ENCODE peak calls at places on chromosome 13, in five cellular contexts. I is neuronal stem cell, M is mesenchymal stem cell, R is H9, Z is H1. N is an unnamed sample.

GRCh38 chr13:85287528-85287927 is 511.7 kb downstream of the SLITRK6 start:
- DNase-seq in I (no peak), R (no peak), M (no peak), Z (no peak), N (no peak)

GRCh38 chr13:47611664-47612288 is 389.3 kb downstream of the SUCLA2 start:
- DNase-seq in R (no peak), Z (no peak), I (no peak), M (no peak), N (no peak)

GRCh38 chr13:34578471-34578870 is 363.6 kb upstream of the NBEA start:
- DNase-seq in Z (no peak), M (no peak), I (no peak), R (no peak), N (no peak)

GRCh38 chr13:90868321-90868920 is 479.1 kb upstream of the MIR17HG start:
- DNase-seq in Z (no peak), M (peak), R (no peak), I (peak), N (no peak)

GRCh38 chr13:75016225-75016624 is 465.7 kb downstream of the TBC1D4 start:
- DNase-seq in Z (no peak), I (no peak), R (no peak), M (no peak), N (no peak)

GRCh38 chr13:88248393-88248792 is 577.2 kb downstream of the SLITRK5 start:
- DNase-seq in I (peak), M (no peak), Z (no peak), R (no peak), N (no peak)

GRCh38 chr13:51282322-51282721 is 57.2 kb upstream of the SERPINE3 start:
- DNase-seq in Z (peak), R (peak), M (no peak), I (no peak), N (no peak)

GRCh38 chr13:111661052-111661451 is 340.6 kb downstream of the TEX29 start:
- DNase-seq in Z (peak), M (no peak), R (peak), I (no peak), N (no peak)

GRCh38 chr13:106466691-106467405 is 68.6 kb downstream of the EFNB2 start:
- DNase-seq in Z (no peak), R (no peak), M (no peak), I (no peak), N (no peak)

GRCh38 chr13:83549671-83550070 is 332.6 kb downstream of the SLITRK1 start:
- DNase-seq in Z (no peak), R (no peak), M (no peak), I (no peak), N (no peak)

GRCh38 chr13:35524192-35524591 is 47.7 kb upstream of the MAB21L1 start:
- DNase-seq in I (no peak), Z (no peak), M (no peak), R (no peak), N (no peak)

GRCh38 chr13:31234729-31235128 is 35.0 kb downstream of the B3GLCT start:
- DNase-seq in M (no peak), Z (no peak), I (no peak), R (peak), N (no peak)

GRCh38 chr13:103066079-103066880 is at the start of gene SLC10A2:
- DNase-seq in Z (no peak), M (no peak), R (no peak), I (no peak), N (no peak)

GRCh38 chr13:28606466-28606865 is 52.5 kb upstream of the POMP start:
- DNase-seq in R (no peak), I (no peak), M (peak), Z (no peak), N (peak)
- H2BK120ac ChIP-seq in R (no peak), I (no peak), M (no peak), Z (no peak), N (no peak)

DNA sequence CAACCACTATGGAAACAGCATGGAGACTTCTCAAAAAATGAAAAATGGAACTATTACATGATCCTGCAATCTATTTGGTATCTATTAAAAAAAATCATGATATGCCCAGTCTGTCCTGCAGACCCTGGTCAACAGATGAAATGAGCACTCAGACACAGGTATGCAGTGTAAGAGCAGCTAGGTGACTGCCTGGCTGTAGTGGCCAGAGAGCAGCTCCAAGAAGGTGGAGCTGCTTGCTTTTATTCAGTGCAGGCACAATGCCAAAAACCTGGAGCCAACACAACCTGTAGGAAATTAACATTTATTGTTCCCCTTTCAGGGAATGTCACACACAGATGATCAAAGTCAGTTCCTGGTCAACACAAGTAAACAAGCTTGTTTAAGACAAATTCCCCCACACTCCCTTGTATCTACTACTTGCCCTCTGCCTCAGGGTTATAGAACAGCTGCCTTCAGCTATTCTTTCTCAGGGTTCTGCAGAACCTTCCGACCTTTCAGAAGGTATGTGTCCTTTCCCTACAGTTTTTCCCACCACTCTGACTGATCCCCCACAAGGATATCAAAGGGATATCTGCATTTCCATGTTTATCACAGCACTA is 933.7 kb upstream of the SLITRK5 start:
- DNase-seq in M (no peak), Z (no peak), I (no peak), R (no peak), N (no peak)
- H2BK12ac ChIP-seq in M (no peak), Z (no peak), I (no peak), R (no peak), N (no peak)

GRCh38 chr13:99501952-99502310 is 659 bp downstream of the TM9SF2 start:
- DNase-seq in I (no peak), Z (no peak), R (no peak), M (peak), N (peak)

GRCh38 chr13:99498304-99499161 is 2.7 kb upstream of the TM9SF2 start:
- DNase-seq in M (peak), I (peak), Z (peak), R (peak), N (peak)

GRCh38 chr13:99501135-99501951 is at the start of gene TM9SF2:
- DNase-seq in R (peak), I (peak), Z (peak), M (peak), N (peak)

GRCh38 chr13:99496322-99497142 is 4.7 kb upstream of the TM9SF2 start:
- DNase-seq in R (peak), Z (no peak), M (peak), I (no peak), N (peak)

DNA sequence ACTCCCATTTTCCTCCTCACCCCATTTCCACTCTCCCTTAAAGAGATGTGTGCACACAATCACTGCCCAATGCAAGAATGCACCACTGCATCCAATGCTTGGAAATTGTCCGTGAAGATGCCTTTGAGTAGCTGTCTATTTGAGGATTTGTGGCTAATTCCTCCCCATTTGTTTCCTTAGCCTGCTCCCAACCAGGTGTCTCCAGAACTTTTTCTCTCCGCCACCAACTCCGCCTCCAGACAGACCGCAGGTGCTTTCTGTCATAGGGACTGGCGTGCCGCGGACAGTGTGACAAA is 485 bp upstream of the TM9SF2 start:
- DNase-seq in I (no peak), R (no peak), Z (no peak), M (no peak), N (no peak)
- H2BK120ac ChIP-seq in I (no peak), R (no peak), Z (peak), M (no peak), N (no peak)

GRCh38 chr13:97884707-97885468 is 68.6 kb upstream of the IPO5 start:
- DNase-seq in R (no peak), Z (no peak), I (no peak), M (no peak), N (no peak)

GRCh38 chr13:97895383-97895782 is 58.1 kb upstream of the IPO5 start:
- DNase-seq in R (no peak), I (no peak), Z (no peak), M (no peak), N (no peak)

GRCh38 chr13:97892717-97893116 is 60.8 kb upstream of the IPO5 start:
- DNase-seq in M (peak), I (no peak), Z (no peak), R (no peak), N (peak)

GRCh38 chr13:97889803-97890202 is 63.7 kb upstream of the IPO5 start:
- DNase-seq in M (no peak), R (no peak), I (no peak), Z (no peak), N (no peak)
- H2BK12ac ChIP-seq in M (no peak), R (no peak), I (no peak), Z (no peak), N (no peak)

GRCh38 chr13:21106089-21106488 is 44.7 kb upstream of the LATS2 start:
- DNase-seq in I (no peak), R (no peak), Z (no peak), M (peak), N (no peak)

GRCh38 chr13:21113851-21114306 is 52.5 kb upstream of the LATS2 start:
- DNase-seq in Z (no peak), I (no peak), R (no peak), M (no peak), N (no peak)

GRCh38 chr13:21104199-21105019 is 43.0 kb upstream of the LATS2 start:
- DNase-seq in Z (no peak), I (no peak), M (no peak), R (peak), N (no peak)

GRCh38 chr13:21111546-21111945 is 50.2 kb upstream of the LATS2 start:
- DNase-seq in I (no peak), Z (no peak), R (no peak), M (no peak), N (no peak)

GRCh38 chr13:21109168-21109567 is 47.8 kb upstream of the LATS2 start:
- DNase-seq in R (no peak), Z (no peak), M (no peak), I (no peak), N (no peak)
- H2BK120ac ChIP-seq in R (no peak), Z (no peak), M (no peak), I (peak), N (no peak)

GRCh38 chr13:30045916-30046704 is 195.7 kb upstream of the UBL3 start:
- DNase-seq in Z (peak), I (no peak), R (no peak), M (peak), N (peak)

GRCh38 chr13:30044932-30045331 is 194.5 kb upstream of the UBL3 start:
- DNase-seq in R (no peak), M (no peak), I (no peak), Z (peak), N (no peak)

GRCh38 chr13:30043631-30043925 is 193.2 kb upstream of the UBL3 start:
- DNase-seq in I (no peak), Z (no peak), R (no peak), M (no peak), N (no peak)

GRCh38 chr13:30049692-30050091 is 199.3 kb upstream of the UBL3 start:
- DNase-seq in R (no peak), I (no peak), Z (no peak), M (peak), N (peak)

DNA sequence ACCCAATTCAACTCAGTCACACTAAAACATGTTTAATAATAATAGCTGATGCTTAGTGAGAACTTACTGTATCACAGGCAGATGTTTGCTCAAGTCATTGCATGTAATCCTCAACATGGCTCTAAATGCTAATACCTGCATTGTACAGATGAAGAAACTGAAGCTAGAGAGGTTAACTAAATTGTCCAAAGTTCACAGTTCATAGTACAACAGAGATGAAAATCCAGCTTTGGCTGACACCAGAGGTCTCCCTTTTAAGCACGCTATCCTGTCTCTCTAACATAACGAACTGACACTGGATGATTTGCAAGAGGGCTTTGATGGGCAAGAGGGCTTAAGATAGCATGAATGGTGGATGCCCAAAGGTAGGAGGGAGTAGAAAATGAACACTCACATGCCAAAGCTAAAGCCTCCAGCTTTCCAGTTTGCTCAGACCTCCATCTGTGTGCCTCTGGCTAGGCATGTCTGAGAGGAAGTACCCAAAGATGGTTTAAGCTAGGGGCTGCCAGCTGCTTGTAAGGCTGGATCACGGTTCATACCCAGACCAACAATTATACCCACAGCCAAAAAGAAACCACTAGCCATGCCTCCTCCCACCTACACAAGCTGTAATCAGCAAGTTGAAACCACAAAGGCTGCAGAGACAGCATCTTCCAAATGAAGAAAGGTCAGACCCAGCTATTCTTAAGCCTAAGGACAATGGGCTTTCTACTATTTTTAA is 196.9 kb upstream of the UBL3 start:
- DNase-seq in Z (peak), I (no peak), M (no peak), R (no peak), N (no peak)
- H2BK12ac ChIP-seq in Z (no peak), I (no peak), M (no peak), R (no peak), N (no peak)

DNA sequence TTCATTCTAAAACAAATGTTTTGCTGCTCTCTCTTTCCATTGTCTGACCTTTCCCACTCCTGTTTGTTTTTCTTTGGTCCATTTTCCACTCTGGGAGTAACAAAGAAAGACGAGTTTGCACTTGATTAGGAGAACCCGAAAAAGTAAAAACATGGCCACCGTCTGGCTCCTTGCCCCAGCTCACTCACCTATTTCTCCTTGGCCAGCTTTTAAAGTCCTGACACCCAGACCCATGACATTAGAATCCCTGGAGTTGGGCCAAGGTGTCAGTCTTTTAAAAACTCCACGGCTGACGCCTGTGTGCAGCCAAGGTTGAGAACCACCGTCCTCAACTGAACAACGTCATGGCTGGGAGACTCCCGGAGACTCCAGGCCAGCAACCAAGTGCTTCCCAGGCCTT is 63.6 kb upstream of the FLT1 start:
- DNase-seq in I (no peak), Z (no peak), R (no peak), M (no peak), N (no peak)
- H2BK120ac ChIP-seq in I (no peak), Z (no peak), R (no peak), M (no peak), N (peak)

N was measured in trophoblast cell.